ENCODE peak calls at places on chromosome 15, in nine cellular contexts. L is hepatocyte, C is GM23248, T is PC-3, J is OCI-LY7, S is neural progenitor cell, F is HCT116, I is MM.1S, A is SK-N-SH. N is an unnamed sample.

GRCh38 chr15:89813381-89814111 is 1.1 kb downstream of the ANPEP start:
- DNase-seq in F (no peak), L (no peak), C (peak), T (no peak), S (no peak), A (peak), J (no peak), I (no peak), N (no peak)

GRCh38 chr15:101024709-101025108 is 105.6 kb downstream of the LRRK1 start:
- DNase-seq in J (no peak), A (no peak), F (no peak), C (no peak), L (no peak), I (no peak), S (no peak), T (no peak), N (no peak)

GRCh38 chr15:60397772-60398445 is at the start of gene ANXA2:
- DNase-seq in A (peak), S (peak), I (peak), F (peak), C (peak), L (peak), J (peak), T (peak), N (peak)

GRCh38 chr15:95051881-95052280 is 820.5 kb downstream of the MCTP2 start:
- DNase-seq in T (no peak), F (no peak), I (no peak), L (no peak), C (peak), S (no peak), A (no peak), J (no peak), N (no peak)

GRCh38 chr15:91863621-91864255 is 10.2 kb downstream of the SLCO3A1 start:
- DNase-seq in C (no peak), L (no peak), S (no peak), J (no peak), I (no peak), T (no peak), A (no peak), F (no peak), N (no peak)

GRCh38 chr15:79045041-79045440 is 45.5 kb downstream of the RASGRF1 start:
- DNase-seq in J (no peak), A (no peak), S (no peak), T (no peak), L (no peak), C (no peak), I (no peak), F (no peak), N (no peak)

GRCh38 chr15:71151061-71151460 is 35.8 kb downstream of the THSD4 start:
- DNase-seq in J (no peak), I (no peak), A (no peak), S (no peak), F (no peak), C (peak), L (no peak), T (no peak), N (no peak)

GRCh38 chr15:29887719-29888118 is 65.5 kb upstream of the TJP1 start:
- DNase-seq in F (no peak), L (no peak), C (peak), A (no peak), T (no peak), J (no peak), S (no peak), I (no peak), N (no peak)

GRCh38 chr15:90315276-90315982 is 36.7 kb upstream of the ZNF774 start:
- DNase-seq in L (peak), A (no peak), T (peak), S (no peak), I (no peak), J (no peak), F (no peak), C (peak), N (no peak)

GRCh38 chr15:66039117-66039860 is 170.0 kb downstream of the RAB11A start:
- DNase-seq in J (no peak), C (peak), F (no peak), T (no peak), L (no peak), I (no peak), S (peak), A (no peak), N (peak)

GRCh38 chr15:85688703-85689102 is 106.0 kb downstream of the KLHL25 start:
- DNase-seq in T (no peak), C (no peak), S (no peak), L (no peak), I (peak), A (no peak), F (no peak), J (peak), N (no peak)

GRCh38 chr15:75104804-75105557 is 81.6 kb downstream of the PPCDC start:
- DNase-seq in A (no peak), C (peak), J (peak), I (peak), S (no peak), T (peak), F (peak), L (peak), N (no peak)

GRCh38 chr15:32869814-32870213 is 152.0 kb downstream of the GREM1 start:
- DNase-seq in F (no peak), L (no peak), T (no peak), C (no peak), I (no peak), J (no peak), A (no peak), S (no peak), N (no peak)

GRCh38 chr15:62462268-62462667 is 297.2 kb upstream of the C2CD4B start:
- DNase-seq in S (no peak), T (no peak), F (no peak), L (no peak), C (peak), J (no peak), I (no peak), A (peak), N (no peak)

GRCh38 chr15:85482896-85483295 is 102.5 kb downstream of the AKAP13 start:
- DNase-seq in A (no peak), C (peak), S (peak), I (no peak), J (no peak), F (no peak), L (peak), T (no peak), N (no peak)

GRCh38 chr15:60326824-60327654 is 70.7 kb downstream of the ANXA2 start:
- DNase-seq in F (peak), J (peak), C (peak), L (peak), I (peak), S (peak), T (peak), A (peak), N (peak)

GRCh38 chr15:66878761-66879160 is 176.7 kb downstream of the SMAD6 start:
- DNase-seq in T (no peak), I (no peak), A (no peak), S (no peak), C (no peak), L (no peak), J (peak), F (no peak), N (no peak)

GRCh38 chr15:88269371-88270062 is 13.0 kb upstream of the NTRK3 start:
- DNase-seq in C (no peak), T (no peak), L (no peak), F (no peak), S (no peak), A (no peak), I (no peak), J (no peak), N (no peak)

GRCh38 chr15:94247789-94248638 is 16.7 kb downstream of the MCTP2 start:
- DNase-seq in I (no peak), S (no peak), F (no peak), L (peak), A (no peak), J (no peak), C (no peak), T (peak), N (no peak)

GRCh38 chr15:98746756-98747155 is 98.4 kb downstream of the IGF1R start:
- DNase-seq in I (no peak), T (no peak), S (no peak), J (no peak), F (no peak), C (no peak), L (no peak), A (no peak), N (no peak)

GRCh38 chr15:76299786-76300185 is 11.5 kb downstream of the ETFA start:
- DNase-seq in T (no peak), S (no peak), J (no peak), A (no peak), F (no peak), L (no peak), I (no peak), C (no peak), N (no peak)

GRCh38 chr15:32818758-32819405 is 101.1 kb downstream of the GREM1 start:
- DNase-seq in T (no peak), A (no peak), J (no peak), L (peak), C (peak), S (peak), F (no peak), I (no peak), N (no peak)

GRCh38 chr15:31476866-31477265 is 150.2 kb downstream of the KLF13 start:
- DNase-seq in I (no peak), A (no peak), S (no peak), C (no peak), J (no peak), L (no peak), F (no peak), T (no peak), N (no peak)

GRCh38 chr15:101641134-101641764 is 10.9 kb downstream of the TM2D3 start:
- DNase-seq in I (peak), S (peak), T (peak), C (peak), F (peak), L (peak), J (peak), A (peak), N (peak)

GRCh38 chr15:60423540-60423939 is 25.8 kb upstream of the ANXA2 start:
- DNase-seq in C (peak), L (peak), S (peak), J (no peak), T (peak), F (peak), I (peak), A (no peak), N (peak)

GRCh38 chr15:82062479-82062878 is 16.7 kb upstream of the MEX3B start:
- DNase-seq in T (no peak), I (no peak), C (no peak), J (no peak), A (no peak), S (no peak), L (no peak), F (no peak), N (no peak)

GRCh38 chr15:89184886-89185526 is 36.4 kb downstream of the RLBP1 start:
- DNase-seq in A (no peak), L (no peak), F (no peak), S (no peak), J (no peak), I (no peak), C (no peak), T (no peak), N (no peak)

GRCh38 chr15:100106732-100107131 is 235.0 kb downstream of the ADAMTS17 start:
- DNase-seq in I (no peak), S (no peak), C (no peak), J (no peak), T (no peak), L (no peak), A (peak), F (no peak), N (no peak)

GRCh38 chr15:27042646-27043045 is 71.7 kb downstream of the GABRG3 start:
- DNase-seq in C (no peak), T (no peak), A (no peak), J (no peak), I (no peak), S (no peak), F (no peak), L (no peak), N (no peak)

GRCh38 chr15:27042230-27042629 is 71.2 kb downstream of the GABRG3 start:
- DNase-seq in T (no peak), J (no peak), I (no peak), S (no peak), F (no peak), L (no peak), A (no peak), C (no peak), N (no peak)

GRCh38 chr15:27043770-27044169 is 72.8 kb downstream of the GABRG3 start:
- DNase-seq in A (no peak), F (no peak), C (no peak), S (no peak), L (no peak), T (no peak), I (no peak), J (no peak), N (no peak)

GRCh38 chr15:27045796-27046195 is 74.8 kb downstream of the GABRG3 start:
- DNase-seq in T (no peak), S (no peak), J (no peak), A (no peak), I (no peak), L (no peak), F (no peak), C (no peak), N (peak)

GRCh38 chr15:27046891-27047290 is 75.9 kb downstream of the GABRG3 start:
- DNase-seq in L (no peak), F (no peak), I (no peak), J (no peak), A (no peak), C (no peak), S (no peak), T (no peak), N (no peak)
- TF ChIP-seq EZH2phosphoT487 in L (no peak), F (no peak), I (no peak), J (no peak), A (no peak), C (no peak), S (no peak), T (no peak), N (no peak)

DNA sequence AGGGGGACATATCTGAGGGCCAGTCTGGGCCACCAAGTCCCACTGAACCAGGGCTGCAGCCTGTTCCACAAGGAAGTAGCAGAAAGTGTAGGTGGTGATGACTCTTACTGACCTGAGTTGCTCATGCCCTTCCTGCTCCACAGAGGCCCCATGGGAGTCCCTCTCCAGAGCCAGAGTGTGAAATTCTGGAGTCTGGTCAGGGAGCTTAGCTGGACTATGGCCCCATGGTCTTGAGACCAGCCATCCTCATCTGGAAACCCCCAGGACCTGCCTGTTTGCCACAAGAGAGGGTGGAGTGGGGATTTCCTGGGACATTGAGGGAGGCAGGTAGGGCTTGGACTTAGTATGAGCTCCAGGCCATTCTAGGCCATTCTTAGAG is 3.0 kb downstream of the SPINT1 start:
- DNase-seq in S (no peak), I (no peak), L (peak), C (peak), F (no peak), A (no peak), T (peak), J (no peak), N (no peak)
- H3K4me3 ChIP-seq in S (no peak), I (peak), L (peak), C (no peak), F (peak), A (no peak), T (peak), J (peak), N (peak)

GRCh38 chr15:48541659-48542334 is 103.7 kb downstream of the FBN1 start:
- DNase-seq in J (no peak), S (no peak), L (peak), I (peak), F (no peak), A (peak), T (peak), C (peak), N (no peak)
- H3K27ac ChIP-seq in J (no peak), S (no peak), L (peak), I (no peak), F (no peak), A (peak), T (no peak), C (peak), N (no peak)

GRCh38 chr15:41493205-41493901 is at the start of gene ITPKA:
- DNase-seq in J (peak), A (peak), I (peak), F (no peak), L (peak), C (peak), T (peak), S (peak), N (peak)
- TF ChIP-seq EZH2phosphoT487 in J (no peak), A (no peak), I (no peak), F (no peak), L (no peak), C (no peak), T (no peak), S (no peak), N (no peak)

DNA sequence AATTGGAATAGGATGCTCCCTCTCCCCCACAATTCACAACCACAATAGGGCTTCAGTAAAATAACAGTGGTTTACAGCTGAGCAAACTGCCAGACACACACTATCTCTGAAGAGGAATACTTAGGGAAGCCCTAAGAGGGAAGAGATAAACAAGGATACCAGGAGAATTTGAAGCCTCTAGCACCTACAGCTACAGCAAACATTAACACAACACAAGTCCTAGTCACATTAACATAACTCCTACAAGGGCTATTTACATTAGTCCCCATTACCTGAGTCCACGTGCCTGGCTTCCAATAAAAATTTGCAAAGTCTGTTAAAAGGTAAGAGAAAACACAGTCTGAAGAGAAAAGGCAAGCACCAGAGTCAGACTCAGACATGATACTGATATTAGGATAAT is 346.9 kb upstream of the CDIN1 start:
- DNase-seq in S (no peak), C (no peak), J (no peak), T (no peak), F (no peak), L (no peak), A (no peak), I (no peak), N (peak)
- H3K4me3 ChIP-seq in S (no peak), C (no peak), J (no peak), T (no peak), F (no peak), L (no peak), A (no peak), I (no peak), N (no peak)

DNA sequence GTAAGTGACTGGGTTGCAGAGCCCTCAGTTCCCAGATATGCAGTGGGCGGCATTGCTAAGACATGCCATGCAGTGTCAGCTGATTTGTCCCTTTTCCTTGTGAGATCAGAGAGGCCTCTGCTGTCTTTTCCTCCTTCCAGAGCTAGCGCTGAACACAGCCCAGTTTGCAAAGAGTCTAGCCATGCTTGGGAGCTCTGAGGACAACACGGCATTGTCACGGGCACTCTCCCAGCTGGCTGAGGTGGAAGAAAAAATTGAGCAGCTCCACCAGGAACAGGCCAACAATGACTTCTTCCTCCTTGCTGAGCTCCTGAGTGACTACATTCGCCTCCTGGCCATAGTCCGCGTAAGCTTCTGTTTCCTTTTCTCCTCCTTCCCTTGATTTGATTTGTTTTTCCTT is 20.0 kb upstream of the SNX22 start:
- DNase-seq in C (no peak), L (no peak), A (no peak), F (no peak), J (no peak), T (no peak), S (no peak), I (no peak), N (no peak)
- H3K27ac ChIP-seq in C (no peak), L (no peak), A (no peak), F (no peak), J (no peak), T (no peak), S (no peak), I (no peak), N (no peak)

GRCh38 chr15:93035953-93036810 is 52.8 kb downstream of the RGMA start:
- DNase-seq in I (peak), J (peak), S (peak), T (peak), F (peak), C (peak), A (peak), L (peak), N (peak)
- TF ChIP-seq EZH2phosphoT487 in I (no peak), J (no peak), S (no peak), T (no peak), F (no peak), C (no peak), A (no peak), L (no peak), N (no peak)

GRCh38 chr15:35774653-35775052 is 228.7 kb upstream of the DPH6 start:
- DNase-seq in S (no peak), J (no peak), C (no peak), I (no peak), A (no peak), T (no peak), L (no peak), F (no peak), N (no peak)
- H3K4me3 ChIP-seq in S (no peak), J (no peak), C (no peak), I (no peak), A (no peak), T (no peak), L (no peak), F (no peak), N (no peak)

N was measured in GM23338.